ENCODE peak calls at places on chromosomes 12 and 14, in eight cellular contexts. Z, A, G, S, Q, U, D and T are unnamed samples.

GRCh38 chr14:74018029-74018703 is 922 bp downstream of the ENTPD5 start:
- DNase-seq in Z (no peak), A (no peak), G (no peak), S (no peak), Q (peak; percentile 82), U (peak; percentile 89), D (no peak), T (no peak)

GRCh38 chr12:92784356-92784755 is 81.6 kb downstream of the PLEKHG7 start:
- DNase-seq in Z (no peak), A (no peak), G (no peak), S (no peak), Q (peak; percentile 63), U (peak; percentile 76), D (no peak), T (no peak)

GRCh38 chr12:12543959-12544358 is 18.7 kb downstream of the DUSP16 start:
- DNase-seq in Z (no peak), A (no peak), G (no peak), S (no peak), Q (no peak), U (no peak), D (no peak), T (no peak)

GRCh38 chr14:26594756-26595545 is 2.9 kb downstream of the NOVA1 start:
- DNase-seq in Z (no peak), A (no peak), G (no peak), S (no peak), Q (no peak), U (no peak), D (no peak), T (no peak)

GRCh38 chr12:56840922-56841321 is 77.8 kb downstream of the HSD17B6 start:
- DNase-seq in Z (no peak), A (no peak), G (no peak), S (no peak), Q (peak; percentile 31), U (peak; percentile 45), D (no peak), T (no peak)

GRCh38 chr14:49950275-49951250 is 57.7 kb downstream of the ARF6 start:
- DNase-seq in Z (no peak), A (no peak), G (no peak), S (no peak), Q (peak; percentile 98), U (no peak), D (peak; percentile 74), T (no peak)

GRCh38 chr14:103138483-103139370 is 15.5 kb downstream of the TNFAIP2 start:
- DNase-seq in Z (no peak), A (no peak), G (peak; percentile 49), S (no peak), Q (no peak), U (no peak), D (no peak), T (no peak)

GRCh38 chr12:112294793-112295192 is 87.4 kb downstream of the HECTD4 start:
- DNase-seq in Z (no peak), A (no peak), G (no peak), S (no peak), Q (no peak), U (no peak), D (no peak), T (no peak)

GRCh38 chr12:103012884-103013283 is 55.4 kb downstream of the ASCL1 start:
- DNase-seq in Z (no peak), A (no peak), G (no peak), S (no peak), Q (no peak), U (no peak), D (no peak), T (no peak)

GRCh38 chr14:69693823-69694729 is 72.9 kb upstream of the SRSF5 start:
- DNase-seq in Z (no peak), A (peak; percentile 42), G (no peak), S (no peak), Q (peak; percentile 80), U (no peak), D (peak; percentile 87), T (peak; percentile 45)

GRCh38 chr12:95051241-95051640 is 22.2 kb downstream of the NR2C1 start:
- DNase-seq in Z (no peak), A (no peak), G (no peak), S (no peak), Q (no peak), U (peak; percentile 57), D (no peak), T (no peak)

GRCh38 chr12:66086001-66086400 is 44.5 kb downstream of the LLPH start:
- DNase-seq in Z (no peak), A (no peak), G (no peak), S (no peak), Q (no peak), U (no peak), D (no peak), T (no peak)

GRCh38 chr14:105168496-105168978 is at the start of gene JAG2:
- DNase-seq in Z (peak; percentile 67), A (peak; percentile 26), G (peak; percentile 68), S (no peak), Q (peak; percentile 68), U (peak; percentile 32), D (peak; percentile 67), T (no peak)

GRCh38 chr14:106605548-106606448 is 1079.4 kb downstream of the TMEM121 start:
- DNase-seq in Z (peak; percentile 18), A (peak; percentile 76), G (no peak), S (no peak), Q (no peak), U (no peak), D (peak; percentile 32), T (no peak)
- TF ChIP-seq CTCF in Z (no peak), A (peak; percentile 54), G (no peak), S (no peak), Q (no peak), U (no peak), D (no peak), T (no peak)

DNA sequence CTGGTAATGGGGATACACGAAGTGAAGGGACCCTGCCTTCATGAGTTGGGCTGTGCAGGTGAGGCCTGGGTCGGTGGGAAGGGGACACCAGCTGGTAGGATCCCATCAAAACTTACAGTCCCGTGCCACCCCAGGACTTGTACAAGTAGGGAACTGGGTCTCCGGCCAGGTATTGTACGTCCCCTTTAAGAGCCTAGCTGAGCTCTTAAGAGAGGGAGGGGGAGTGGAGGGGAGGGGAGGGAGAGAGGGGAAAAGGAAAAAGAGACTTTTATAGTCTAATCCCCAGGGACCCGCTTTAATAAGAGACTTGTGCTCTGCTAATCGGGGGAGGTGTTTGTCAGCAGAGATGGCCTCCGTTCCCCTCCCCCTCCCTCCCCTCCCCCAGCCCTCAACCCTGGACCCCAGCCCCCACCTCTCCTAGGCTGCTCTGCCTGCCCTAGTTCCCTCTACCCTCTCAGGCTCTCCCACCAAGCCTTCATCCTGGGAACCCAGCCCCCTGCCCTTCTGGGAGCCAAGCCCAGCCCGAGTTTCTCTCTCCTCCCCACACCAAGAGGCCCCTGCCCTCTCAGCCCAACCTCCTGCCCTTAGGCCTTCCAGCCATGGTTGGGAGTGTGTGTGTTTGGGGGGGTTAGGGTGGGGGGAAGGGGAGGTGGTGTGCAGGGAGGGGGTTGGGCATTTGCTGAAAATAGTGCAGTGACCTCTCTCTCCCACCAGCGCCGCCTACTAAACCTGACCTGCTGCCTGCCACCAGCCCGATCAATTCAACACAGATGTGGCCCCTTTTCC is 2.6 kb downstream of the GDF11 start:
- DNase-seq in Z (peak; percentile 28), A (no peak), G (no peak), S (no peak), Q (no peak), U (no peak), D (no peak), T (no peak)
- H3K4me3 ChIP-seq in Z (peak overlapping the region; percentile 77), A (no peak overlapping the region), G (peak overlapping the region; percentile 28), S (no peak overlapping the region), Q (no peak overlapping the region), U (peak overlapping the region; percentile 13), D (no peak overlapping the region), T (peak overlapping the region; percentile 26)

DNA sequence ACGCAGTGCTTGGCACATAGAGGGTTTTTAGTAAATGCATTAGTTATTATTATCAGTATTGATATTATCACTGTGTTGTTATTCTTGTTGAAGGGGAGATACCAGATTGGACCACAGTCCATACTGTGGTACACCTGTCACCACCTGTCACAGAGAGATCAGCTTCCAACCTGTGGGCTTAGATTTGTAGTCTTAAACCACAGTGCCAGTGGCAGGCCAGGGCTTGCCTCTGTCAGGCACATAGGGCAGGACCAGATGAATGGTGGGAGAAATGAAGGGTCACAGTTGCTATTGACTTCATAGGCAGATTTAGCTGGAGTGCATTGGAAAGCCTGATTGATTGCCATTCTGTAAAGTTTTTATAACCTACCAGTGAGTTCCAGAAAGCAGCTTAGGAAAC is 35.1 kb downstream of the ARL1 start:
- DNase-seq in Z (no peak), A (no peak), G (no peak), S (no peak), Q (no peak), U (no peak), D (no peak), T (no peak)
- H3K36me3 ChIP-seq in Z (peaks cover 86% of the 10 kb centered on the region), A (peaks cover 9% of the 10 kb centered on the region), G (peaks cover 12% of the 10 kb centered on the region), S (peaks cover 96% of the 10 kb centered on the region), Q (peaks cover 32% of the 10 kb centered on the region), U (peaks cover 9% of the 10 kb centered on the region), D (peaks cover 4% of the 10 kb centered on the region), T (no peaks in the 10 kb centered on the region)

DNA sequence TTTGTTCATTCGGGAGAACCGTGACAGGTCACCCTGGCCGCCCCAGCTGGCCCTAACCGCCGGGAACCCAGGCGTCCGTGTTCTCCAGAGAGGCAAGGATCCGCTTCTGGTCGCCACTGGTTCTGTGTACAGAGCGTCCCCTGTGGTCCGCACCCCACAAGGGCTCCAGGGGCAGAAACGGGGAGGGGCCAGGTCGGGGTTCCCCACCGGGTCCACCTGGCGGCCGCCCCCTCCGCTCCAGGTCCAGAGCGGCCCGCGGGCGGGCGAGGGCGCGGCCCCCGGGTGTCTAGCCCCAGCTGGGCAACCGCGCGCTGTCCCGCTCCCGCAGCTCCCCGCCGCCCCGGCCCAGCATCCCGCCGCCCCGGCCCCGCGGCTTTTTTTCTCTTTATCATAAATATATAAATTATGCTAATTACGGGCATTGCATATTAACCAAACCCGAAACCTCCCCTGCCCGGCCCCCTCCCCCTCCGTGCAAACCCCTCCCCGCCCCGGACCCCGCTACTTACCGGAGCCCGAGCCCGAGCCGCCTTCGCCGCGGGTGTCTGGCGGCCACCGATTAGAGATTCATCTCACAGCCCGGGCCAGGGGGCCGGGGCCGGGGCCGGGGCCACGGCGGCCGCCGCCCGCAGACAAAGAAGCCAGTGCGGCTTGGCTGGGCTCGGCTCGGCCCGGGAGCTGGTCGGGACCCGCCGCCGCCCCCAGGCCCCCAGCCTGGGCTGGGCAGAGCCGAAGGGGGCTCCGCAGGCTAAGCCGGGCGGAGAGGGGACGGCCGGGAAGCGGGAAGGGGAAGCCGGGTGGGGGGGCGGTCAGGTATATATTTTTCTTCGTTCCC is 512 bp downstream of the POU6F1 start:
- DNase-seq in Z (peak; percentile 62), A (peak; percentile 56), G (peak; percentile 61), S (peak; percentile 58), Q (no peak), U (peak; percentile 15), D (peak; percentile 69), T (no peak)
- TF ChIP-seq CTCF in Z (peak; percentile 44), A (peak; percentile 34), G (peak; percentile 14), S (peak; percentile 16), Q (peak; percentile 48), U (peak; percentile 15), D (peak; percentile 15), T (peak; percentile 25)